ENCODE peak calls at places on chromosome 4, in five cellular contexts. H is OCI-LY7, G is GM23248, D is MM.1S, L is HCT116. N is an unnamed sample.

GRCh38 chr4:173415092-173415491 is 16.2 kb upstream of the SCRG1 start:
- DNase-seq in D (no peak), G (no peak), L (no peak), H (no peak), N (no peak)

GRCh38 chr4:123114915-123115756 is 192.7 kb upstream of the NUDT6 start:
- DNase-seq in L (no peak), H (no peak), D (no peak), G (no peak), N (no peak)

GRCh38 chr4:180160195-180160985 is 2082.8 kb upstream of the TENM3 start:
- DNase-seq in G (no peak), L (no peak), H (no peak), D (no peak), N (no peak)

GRCh38 chr4:1077711-1078477 is 35.5 kb downstream of the RNF212 start:
- DNase-seq in L (no peak), G (no peak), D (no peak), H (no peak), N (peak)

GRCh38 chr4:110854021-110854678 is 231.3 kb upstream of the PITX2 start:
- DNase-seq in H (no peak), D (no peak), G (peak), L (no peak), N (no peak)

GRCh38 chr4:79626102-79626501 is 218.1 kb upstream of the GK2 start:
- DNase-seq in H (no peak), L (no peak), G (peak), D (peak), N (no peak)

GRCh38 chr4:98711526-98711925 is 53.1 kb upstream of the TSPAN5 start:
- DNase-seq in H (no peak), L (no peak), G (no peak), D (no peak), N (no peak)

GRCh38 chr4:30875659-30876269 is 155.6 kb downstream of the PCDH7 start:
- DNase-seq in D (no peak), L (no peak), G (no peak), H (no peak), N (no peak)

GRCh38 chr4:54781771-54782170 is 124.0 kb downstream of the KIT start:
- DNase-seq in H (no peak), D (no peak), G (peak), L (no peak), N (no peak)

GRCh38 chr4:1246901-1247810 is 1.8 kb downstream of the CTBP1 start:
- DNase-seq in G (peak), L (no peak), D (peak), H (peak), N (peak)

GRCh38 chr4:151045907-151046306 is 30.8 kb upstream of the LRBA start:
- DNase-seq in G (no peak), H (peak), L (peak), D (no peak), N (peak)

GRCh38 chr4:104344342-104344980 is 150.2 kb downstream of the CXXC4 start:
- DNase-seq in D (no peak), H (no peak), L (no peak), G (no peak), N (no peak)

GRCh38 chr4:18777190-18777589 is 755.6 kb upstream of the LCORL start:
- DNase-seq in H (no peak), G (no peak), L (no peak), D (no peak), N (no peak)

GRCh38 chr4:123555500-123556273 is 159.1 kb downstream of the SPRY1 start:
- DNase-seq in L (no peak), G (peak), H (no peak), D (no peak), N (peak)

GRCh38 chr4:176726803-176727202 is 65.9 kb downstream of the VEGFC start:
- DNase-seq in D (peak), H (no peak), L (no peak), G (no peak), N (peak)

GRCh38 chr4:52290468-52290867 is 239.4 kb downstream of the SPATA18 start:
- DNase-seq in H (no peak), G (no peak), D (no peak), L (no peak), N (peak)

GRCh38 chr4:145716200-145716599 is 36.3 kb downstream of the C4orf51 start:
- DNase-seq in H (no peak), L (no peak), G (peak), D (no peak), N (no peak)

GRCh38 chr4:132642196-132642817 is 506.8 kb upstream of the PCDH10 start:
- DNase-seq in D (peak), L (peak), G (peak), H (peak), N (peak)

GRCh38 chr4:83201761-83202160 is 82.8 kb downstream of the COQ2 start:
- DNase-seq in H (no peak), D (no peak), G (no peak), L (no peak), N (no peak)

GRCh38 chr4:85147481-85148076 is 181.1 kb upstream of the WDFY3 start:
- DNase-seq in L (peak), H (peak), G (peak), D (peak), N (peak)

GRCh38 chr4:48129307-48130014 is 4.6 kb downstream of the TXK start:
- DNase-seq in G (no peak), H (no peak), L (no peak), D (no peak), N (peak)

GRCh38 chr4:2786794-2787229 is 6.1 kb upstream of the SH3BP2 start:
- DNase-seq in H (no peak), L (no peak), G (no peak), D (no peak), N (no peak)

GRCh38 chr4:2789351-2789750 is 3.5 kb upstream of the SH3BP2 start:
- DNase-seq in D (no peak), G (no peak), H (no peak), L (no peak), N (no peak)

GRCh38 chr4:2788532-2789103 is 4.3 kb upstream of the SH3BP2 start:
- DNase-seq in H (no peak), G (peak), D (no peak), L (no peak), N (peak)

GRCh38 chr4:2787230-2788100 is 5.4 kb upstream of the SH3BP2 start:
- DNase-seq in D (peak), H (peak), G (no peak), L (no peak), N (no peak)

DNA sequence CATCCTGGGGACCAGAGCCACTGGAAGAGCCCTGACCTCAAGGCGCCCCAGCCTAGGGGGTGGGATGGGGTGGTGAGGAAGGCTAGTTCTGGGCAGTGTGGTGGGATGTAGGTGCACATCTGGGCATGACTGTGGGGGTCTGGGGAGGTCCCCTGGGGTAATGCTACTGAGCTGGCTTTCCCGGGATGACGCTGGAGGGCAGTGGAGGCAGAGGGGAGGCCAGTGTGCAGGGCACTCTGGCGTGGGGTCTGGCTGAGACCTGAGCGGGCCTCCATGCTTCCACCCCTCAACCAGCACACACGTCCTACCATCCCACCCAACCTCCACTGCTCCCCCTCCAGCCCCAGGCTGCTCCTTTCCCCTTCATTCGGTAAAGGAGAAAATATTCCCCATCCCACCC is 4.8 kb upstream of the SH3BP2 start:
- DNase-seq in D (no peak), L (no peak), G (no peak), H (no peak), N (no peak)
- TF ChIP-seq EZH2phosphoT487 in D (no peak), L (no peak), G (no peak), H (no peak), N (no peak)

GRCh38 chr4:7584133-7584532 is 149.4 kb upstream of the PSAPL1 start:
- DNase-seq in D (no peak), G (no peak), L (no peak), H (no peak), N (no peak)
- H3K4me2 ChIP-seq in D (no peak), G (no peak), L (no peak), H (no peak), N (no peak)

GRCh38 chr4:2363951-2364653 is 54.3 kb downstream of the ZFYVE28 start:
- DNase-seq in G (peak), H (no peak), L (no peak), D (no peak), N (no peak)
- TF ChIP-seq EZH2phosphoT487 in G (no peak), H (no peak), L (no peak), D (no peak), N (no peak)

GRCh38 chr4:77308843-77309242 is 151.8 kb downstream of the CCNG2 start:
- DNase-seq in G (peak), D (peak), H (peak), L (peak), N (peak)
- H3K4me2 ChIP-seq in G (no peak), D (no peak), H (no peak), L (no peak), N (no peak)

GRCh38 chr4:26459054-26459755 is 31.1 kb downstream of the CCKAR start:
- DNase-seq in G (peak), H (peak), D (peak), L (peak), N (peak)

GRCh38 chr4:26457412-26457811 is 32.9 kb downstream of the CCKAR start:
- DNase-seq in G (no peak), H (no peak), D (no peak), L (no peak), N (no peak)

GRCh38 chr4:26459756-26460530 is 30.3 kb downstream of the CCKAR start:
- DNase-seq in H (no peak), G (peak), L (no peak), D (no peak), N (no peak)

GRCh38 chr4:26455571-26455970 is 34.7 kb downstream of the CCKAR start:
- DNase-seq in G (no peak), L (no peak), D (no peak), H (no peak), N (no peak)

DNA sequence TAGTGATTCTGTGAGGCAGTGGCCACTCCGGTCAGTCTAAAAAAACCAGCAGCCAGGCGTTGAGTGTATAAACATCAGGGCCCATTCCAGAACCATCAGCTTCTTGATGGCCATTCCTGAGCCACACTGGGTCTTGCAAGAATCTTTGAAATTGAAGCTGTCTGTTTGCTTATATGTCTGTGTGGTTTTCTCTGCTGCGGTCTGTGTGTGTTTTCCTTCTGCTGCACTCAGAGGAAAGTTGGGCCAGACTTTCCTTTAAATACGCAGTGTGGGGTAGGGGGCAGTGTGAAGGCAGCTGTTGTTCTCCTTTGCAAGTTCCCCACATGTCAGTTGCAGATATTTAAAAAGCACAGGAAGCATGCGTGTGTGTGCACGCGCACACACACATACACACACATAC is 32.2 kb downstream of the CCKAR start:
- DNase-seq in D (no peak), H (peak), G (no peak), L (no peak), N (no peak)
- TF ChIP-seq EZH2phosphoT487 in D (no peak), H (no peak), G (no peak), L (no peak), N (no peak)

GRCh38 chr4:14768449-14768848 is 233.8 kb upstream of the CPEB2 start:
- DNase-seq in L (no peak), D (no peak), H (no peak), G (no peak), N (no peak)
- H3K4me2 ChIP-seq in L (no peak), D (no peak), H (no peak), G (no peak), N (no peak)

DNA sequence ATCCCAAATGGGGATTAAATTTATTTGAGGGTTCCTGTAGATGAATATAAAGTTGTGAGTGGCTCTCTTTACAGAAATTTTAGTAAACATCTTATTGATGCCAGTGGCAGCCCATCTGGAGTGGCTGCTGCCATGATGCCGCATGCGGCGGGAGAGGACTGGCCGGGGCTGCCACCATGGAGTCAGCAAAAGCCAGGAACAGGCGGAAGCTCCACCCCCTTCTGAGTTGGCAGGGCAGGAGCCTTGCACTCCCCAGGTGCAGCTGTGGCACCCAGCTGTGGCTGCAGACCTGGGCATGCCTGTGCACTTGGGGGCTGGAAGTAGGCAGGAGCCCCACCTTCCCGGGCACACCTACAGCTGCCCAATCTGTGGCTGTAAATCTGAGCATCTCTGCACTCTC is 92.3 kb downstream of the KCNIP4 start:
- DNase-seq in H (no peak), L (no peak), D (no peak), G (no peak), N (no peak)
- TF ChIP-seq EZH2phosphoT487 in H (no peak), L (no peak), D (no peak), G (no peak), N (no peak)